ENCODE peak calls at places on chromosomes 7 and 10, in five cellular contexts. K is neuronal stem cell, P is IMR-90, O is H9, H is mesenchymal stem cell. W is an unnamed sample.

GRCh38 chr7:458511-459245 is 61.0 kb downstream of the PDGFA start:
- DNase-seq in P (no peak), H (no peak), O (no peak), K (no peak), W (no peak)

GRCh38 chr7:139431010-139431409 is 52.5 kb downstream of the KLRG2 start:
- DNase-seq in K (no peak), O (no peak), P (no peak), H (no peak), W (no peak)

GRCh38 chr7:1059200-1060091 is 15.1 kb downstream of the GPR146 start:
- DNase-seq in O (peak; percentile 98), K (peak; percentile 80), H (no peak), P (no peak), W (peak; percentile 93)

GRCh38 chr7:25392571-25393338 is 164.5 kb upstream of the NPVF start:
- DNase-seq in P (no peak), K (no peak), H (peak; percentile 13), O (peak; percentile 45), W (no peak)

GRCh38 chr10:119654540-119654939 is 3.4 kb downstream of the BAG3 start:
- DNase-seq in P (no peak), K (no peak), H (no peak), O (no peak), W (no peak)

GRCh38 chr7:44980393-44981034 is 1.7 kb upstream of the MYO1G start:
- DNase-seq in H (peak; percentile 47), O (no peak), P (peak; percentile 83), K (no peak), W (no peak)

GRCh38 chr10:5514226-5514881 is 10.4 kb upstream of the CALML3 start:
- DNase-seq in O (no peak), H (no peak), P (no peak), K (no peak), W (no peak)

GRCh38 chr10:60942604-60943269 is 1.2 kb downstream of the RHOBTB1 start:
- DNase-seq in H (peak; percentile 92), O (no peak), P (peak; percentile 31), K (no peak), W (no peak)

GRCh38 chr10:85527610-85528317 is 838.8 kb downstream of the GRID1 start:
- DNase-seq in H (no peak), P (no peak), O (no peak), K (no peak), W (no peak)

DNA sequence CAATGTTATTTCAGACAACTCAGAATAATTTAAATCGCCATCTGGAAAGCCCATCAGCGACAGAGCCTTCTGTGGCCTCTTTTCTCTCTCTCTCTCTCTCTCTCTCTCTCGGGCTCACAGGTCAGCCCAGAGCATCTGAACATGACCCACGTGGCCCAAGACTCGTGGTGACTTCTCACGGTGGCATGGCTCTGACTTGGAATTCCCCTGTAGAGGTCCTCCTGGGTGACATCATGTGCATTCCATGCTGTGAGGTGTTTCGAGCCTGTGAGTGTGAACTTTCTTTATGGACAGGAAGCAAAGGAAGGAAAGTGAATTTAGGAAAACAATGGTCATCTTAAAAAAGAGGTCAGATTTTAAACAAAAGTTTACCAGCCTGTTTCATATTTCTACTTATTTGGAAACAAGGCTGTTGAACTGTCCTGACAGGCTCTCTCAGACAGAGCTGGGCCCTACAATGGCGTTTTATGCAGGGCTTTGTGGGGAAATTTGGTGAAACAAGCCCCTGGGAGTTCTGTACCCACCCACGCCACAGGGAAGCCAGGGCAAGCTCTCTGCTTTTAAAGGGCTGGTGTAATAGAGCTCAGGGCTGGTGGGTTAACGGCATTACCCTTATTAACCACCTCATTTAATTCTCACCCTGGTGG is 359.7 kb upstream of the ZNF32 start:
- DNase-seq in H (no peak), K (no peak), O (no peak), P (peak; percentile 59), W (no peak)
- H4K91ac ChIP-seq in H (no peak overlapping the region), K (no peak overlapping the region), O (no peak overlapping the region), P (no peak overlapping the region), W (no peak overlapping the region)

GRCh38 chr7:84210301-84210700 is 15.7 kb upstream of the SEMA3A start:
- DNase-seq in P (no peak), K (no peak), O (no peak), H (no peak), W (no peak)
- H2BK15ac ChIP-seq in P (no peak overlapping the region), K (no peak overlapping the region), O (no peak overlapping the region), H (no peak overlapping the region), W (no peak overlapping the region)

GRCh38 chr10:21314906-21315305 is 210.6 kb downstream of the SKIDA1 start:
- DNase-seq in P (no peak), O (no peak), H (no peak), K (no peak), W (no peak)
- H4K91ac ChIP-seq in P (peak overlapping the region; percentile 63), O (no peak overlapping the region), H (peak overlapping the region; percentile 96), K (no peak overlapping the region), W (peak overlapping the region; percentile 87)

GRCh38 chr10:46053534-46054434 is 7.7 kb upstream of the MSMB start:
- DNase-seq in K (no peak), H (no peak), O (no peak), P (no peak), W (no peak)
- H2BK15ac ChIP-seq in K (no peak overlapping the region), H (no peak overlapping the region), O (no peak overlapping the region), P (no peak overlapping the region), W (no peak overlapping the region)

GRCh38 chr7:74518654-74519053 is 64.9 kb downstream of the GTF2IRD1 start:
- DNase-seq in H (no peak), P (no peak), K (no peak), O (no peak), W (no peak)

GRCh38 chr7:74515276-74515675 is 61.6 kb downstream of the GTF2IRD1 start:
- DNase-seq in P (no peak), H (no peak), K (no peak), O (no peak), W (no peak)

GRCh38 chr7:74518041-74518440 is 64.3 kb downstream of the GTF2IRD1 start:
- DNase-seq in O (no peak), H (no peak), K (no peak), P (no peak), W (no peak)

GRCh38 chr7:74514131-74514591 is 60.5 kb downstream of the GTF2IRD1 start:
- DNase-seq in P (no peak), K (no peak), O (no peak), H (no peak), W (no peak)

GRCh38 chr7:74516214-74516613 is 62.5 kb downstream of the GTF2IRD1 start:
- DNase-seq in O (no peak), H (no peak), P (no peak), K (no peak), W (no peak)
- H4K91ac ChIP-seq in O (no peak overlapping the region), H (no peak overlapping the region), P (no peak overlapping the region), K (no peak overlapping the region), W (no peak overlapping the region)